ENCODE peak calls at places on chromosomes 1 and 21, in eight cellular contexts. E, N, D, R, Q, H, X and J are unnamed samples.

GRCh38 chr1:20896824-20897223 is 109.7 kb upstream of the HP1BP3 start:
- DNase-seq in E (no peak), N (peak; percentile 87), D (no peak), R (no peak), Q (no peak), H (no peak), X (peak; percentile 33), J (peak; percentile 93)

GRCh38 chr1:63593887-63594617 is 841 bp downstream of the PGM1 start:
- DNase-seq in E (peak; percentile 49), N (peak; percentile 75), D (peak; percentile 21), R (peak; percentile 69), Q (peak; percentile 7), H (peak; percentile 15), X (peak; percentile 63), J (peak; percentile 87)

GRCh38 chr1:212237651-212238050 is 47.6 kb upstream of the PPP2R5A start:
- DNase-seq in E (no peak), N (no peak), D (no peak), R (no peak), Q (no peak), H (no peak), X (no peak), J (peak; percentile 85)

GRCh38 chr21:20617130-20617529 is 381.1 kb upstream of the NCAM2 start:
- DNase-seq in E (no peak), N (no peak), D (peak; percentile 55), R (no peak), Q (no peak), H (no peak), X (no peak), J (no peak)

GRCh38 chr1:905071-905749 is 18.5 kb upstream of the SAMD11 start:
- DNase-seq in E (peak; percentile 55), N (peak; percentile 62), D (peak; percentile 37), R (peak; percentile 37), Q (no peak), H (no peak), X (no peak), J (no peak)

GRCh38 chr1:66335859-66336640 is 197.9 kb upstream of the SGIP1 start:
- DNase-seq in E (peak; percentile 77), N (peak; percentile 94), D (no peak), R (no peak), Q (peak; percentile 28), H (peak; percentile 99), X (no peak), J (no peak)

GRCh38 chr1:203450541-203451149 is 25.0 kb upstream of the PRELP start:
- DNase-seq in E (no peak), N (no peak), D (no peak), R (no peak), Q (no peak), H (no peak), X (no peak), J (no peak)

GRCh38 chr21:22758478-22758877 is 1760.3 kb downstream of the NCAM2 start:
- DNase-seq in E (no peak), N (no peak), D (no peak), R (no peak), Q (no peak), H (peak; percentile 28), X (no peak), J (peak; percentile 10)

GRCh38 chr1:86502721-86503430 is 34.1 kb downstream of the CLCA1 start:
- DNase-seq in E (no peak), N (peak; percentile 19), D (peak; percentile 58), R (peak; percentile 21), Q (no peak), H (peak; percentile 18), X (no peak), J (peak; percentile 60)

GRCh38 chr1:106022312-106022902 is 1034.1 kb upstream of the PRMT6 start:
- DNase-seq in E (no peak), N (peak; percentile 2), D (no peak), R (no peak), Q (no peak), H (no peak), X (no peak), J (peak; percentile 30)

GRCh38 chr1:2801535-2802291 is at the start of gene TTC34:
- DNase-seq in E (no peak), N (no peak), D (no peak), R (no peak), Q (no peak), H (no peak), X (no peak), J (no peak)

GRCh38 chr1:206040328-206040727 is 12.6 kb upstream of the RHEX start:
- DNase-seq in E (no peak), N (no peak), D (no peak), R (no peak), Q (no peak), H (no peak), X (no peak), J (no peak)

GRCh38 chr1:157090771-157091170 is 8.8 kb downstream of the ETV3L start:
- DNase-seq in E (no peak), N (no peak), D (no peak), R (no peak), Q (no peak), H (no peak), X (no peak), J (no peak)

GRCh38 chr1:2820731-2821372 is 19.4 kb upstream of the TTC34 start:
- DNase-seq in E (no peak), N (no peak), D (no peak), R (no peak), Q (no peak), H (no peak), X (no peak), J (no peak)

DNA sequence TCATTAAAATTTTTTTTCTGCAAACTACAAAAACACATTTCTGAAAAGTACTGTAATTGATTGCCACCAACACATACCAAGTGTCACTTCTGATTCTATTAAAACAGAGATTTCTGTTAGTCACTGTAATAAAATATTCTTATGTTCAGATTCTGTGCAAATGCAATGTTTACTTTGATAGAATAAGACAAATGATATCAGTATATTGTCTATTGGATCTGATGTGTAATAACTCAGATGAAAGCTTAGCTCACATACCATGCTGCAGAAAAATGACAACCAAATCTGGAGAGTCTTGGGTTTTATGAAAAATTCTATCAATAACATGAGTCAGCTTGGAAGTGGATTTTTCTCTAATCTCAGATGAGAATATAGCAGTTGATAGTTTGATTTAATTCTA is 963.8 kb upstream of the B3GALT2 start:
- DNase-seq in E (no peak), N (no peak), D (no peak), R (no peak), Q (no peak), H (no peak), X (no peak), J (no peak)
- H3K4me3 ChIP-seq in E (no peak overlapping the region), N (no peak overlapping the region), D (no peak overlapping the region), R (no peak overlapping the region), Q (no peak overlapping the region), H (no peak overlapping the region), X (no peak overlapping the region), J (no peak overlapping the region)

DNA sequence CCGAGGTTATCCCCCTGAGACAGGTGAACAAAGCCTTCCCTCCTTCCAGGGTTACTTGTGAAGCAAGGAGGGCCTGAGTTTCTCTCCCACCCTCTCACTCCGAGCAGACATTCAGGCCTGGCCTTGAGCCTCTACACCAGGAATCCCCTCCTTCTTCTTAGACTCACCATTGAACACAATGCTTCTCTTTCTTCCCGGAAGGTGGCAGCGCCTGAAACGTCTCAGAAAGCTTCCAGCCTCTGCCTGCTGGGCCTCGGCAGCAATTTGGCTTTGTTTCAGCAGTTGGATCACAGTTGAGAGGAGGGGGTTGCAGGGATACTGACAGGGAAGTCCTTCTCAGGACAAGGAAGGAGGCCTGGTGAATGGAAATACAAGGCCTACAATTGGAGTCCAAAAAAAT is 6.3 kb downstream of the CLDN8 start:
- DNase-seq in E (no peak), N (peak; percentile 17), D (peak; percentile 53), R (no peak), Q (no peak), H (no peak), X (no peak), J (no peak)
- TF ChIP-seq CTCF in E (no peak), N (no peak), D (peak; percentile 25), R (no peak), Q (no peak), H (no peak), X (no peak), J (no peak)

DNA sequence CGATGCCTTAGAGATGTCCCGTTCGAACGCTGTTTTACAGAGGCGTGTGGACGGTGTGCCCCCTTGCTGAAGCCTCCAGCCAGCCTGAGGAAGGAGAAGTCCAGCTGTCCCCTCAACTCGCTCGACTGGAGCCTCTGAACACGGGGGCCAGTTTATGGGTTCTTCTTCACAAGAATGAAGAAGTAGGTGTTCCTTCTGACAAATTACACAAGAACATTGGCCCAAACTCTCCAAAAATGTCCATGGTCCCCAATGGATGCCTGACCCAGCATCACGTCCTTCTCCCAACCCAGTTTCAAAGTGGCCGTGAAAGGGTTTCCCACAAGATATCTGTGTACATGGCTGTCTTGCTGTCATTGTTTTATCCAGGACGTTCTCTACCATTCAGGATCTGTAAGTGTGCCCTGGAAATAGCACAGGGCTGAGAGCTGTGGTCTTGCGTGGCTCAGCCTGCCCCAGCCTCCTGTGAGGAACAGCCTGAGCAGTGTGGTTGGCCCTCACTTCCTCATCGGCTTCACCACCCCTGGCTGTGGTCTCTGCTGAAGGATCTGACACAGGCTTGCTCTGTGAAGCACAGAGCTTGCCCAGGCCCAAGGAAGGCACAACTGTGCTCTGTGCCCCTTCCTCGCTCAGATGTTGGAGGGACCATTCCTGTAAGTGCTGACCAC is 1.0 kb upstream of the S100B start:
- DNase-seq in E (peak; percentile 59), N (no peak), D (no peak), R (no peak), Q (no peak), H (no peak), X (no peak), J (no peak)
- H3K4me3 ChIP-seq in E (no peak overlapping the region), N (no peak overlapping the region), D (no peak overlapping the region), R (no peak overlapping the region), Q (no peak overlapping the region), H (no peak overlapping the region), X (no peak overlapping the region), J (no peak overlapping the region)

GRCh38 chr1:98749152-98749756 is 87.7 kb downstream of the SNX7 start:
- DNase-seq in E (no peak), N (peak; percentile 15), D (no peak), R (no peak), Q (no peak), H (peak; percentile 32), X (no peak), J (peak; percentile 49)
- TF ChIP-seq CTCF in E (no peak), N (peak; percentile 36), D (peak; percentile 56), R (no peak), Q (no peak), H (peak; percentile 22), X (peak; percentile 27), J (peak; percentile 18)

DNA sequence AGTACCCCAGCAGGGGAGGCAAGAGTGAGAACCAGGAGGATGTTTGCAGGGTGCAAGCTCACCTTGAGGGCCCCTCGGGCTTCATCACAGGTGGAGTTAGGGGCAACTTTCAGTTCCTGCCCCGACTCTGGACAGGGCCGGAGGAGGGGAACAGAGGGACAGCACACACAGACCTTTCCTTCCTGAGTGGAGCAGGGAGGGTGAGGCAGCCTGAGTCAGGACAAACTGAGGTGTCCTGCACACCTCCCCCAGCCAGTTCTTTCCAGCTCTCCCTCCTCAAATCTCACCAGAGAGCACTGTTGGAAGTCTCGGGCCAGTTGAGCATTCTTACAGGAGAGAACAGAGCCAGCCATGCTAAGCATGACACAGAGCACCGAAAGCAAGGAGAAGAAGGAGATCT is 1.5 kb downstream of the ENTREP3 start:
- DNase-seq in E (no peak), N (no peak), D (no peak), R (no peak), Q (no peak), H (no peak), X (no peak), J (no peak)
- H3K4me3 ChIP-seq in E (peak overlapping the region; percentile 79), N (peak overlapping the region; percentile 81), D (peak overlapping the region; percentile 84), R (no peak overlapping the region), Q (peak overlapping the region; percentile 77), H (peak overlapping the region; percentile 57), X (peak overlapping the region; percentile 62), J (peak overlapping the region; percentile 82)

GRCh38 chr1:47951545-47952235 is 45.5 kb downstream of the TRABD2B start:
- DNase-seq in E (no peak), N (no peak), D (no peak), R (no peak), Q (no peak), H (no peak), X (no peak), J (no peak)
- TF ChIP-seq CTCF in E (no peak), N (no peak), D (peak; percentile 7), R (no peak), Q (no peak), H (no peak), X (no peak), J (no peak)